ENCODE peak calls at places on chromosomes 11 and 22, in five cellular contexts. E, Y, B, C and P are unnamed samples.

GRCh38 chr22:35641494-35642120 is 6.6 kb upstream of the APOL6 start:
- DNase-seq in E (no peak), Y (no peak), B (no peak), C (no peak), P (no peak)

GRCh38 chr11:111206472-111206871 is 39.1 kb upstream of the POU2AF2 start:
- DNase-seq in E (no peak), Y (peak; percentile 87), B (no peak), C (no peak), P (peak; percentile 71)

GRCh38 chr11:6413791-6414231 is 5.1 kb downstream of the APBB1 start:
- DNase-seq in E (no peak), Y (no peak), B (no peak), C (no peak), P (no peak)

GRCh38 chr11:104763930-104764717 is 134.1 kb downstream of the CASP12 start:
- DNase-seq in E (no peak), Y (no peak), B (no peak), C (no peak), P (no peak)

GRCh38 chr11:96222102-96222501 is 120.9 kb downstream of the MAML2 start:
- DNase-seq in E (no peak), Y (no peak), B (no peak), C (no peak), P (no peak)

GRCh38 chr11:70532728-70533127 is 134.4 kb downstream of the CTTN start:
- DNase-seq in E (no peak), Y (no peak), B (no peak), C (no peak), P (no peak)

GRCh38 chr22:46501701-46502100 is 35.7 kb downstream of the CELSR1 start:
- DNase-seq in E (no peak), Y (peak; percentile 81), B (no peak), C (no peak), P (peak; percentile 87)

GRCh38 chr22:23862103-23862502 is 4.4 kb downstream of the SLC2A11 start:
- DNase-seq in E (no peak), Y (peak; percentile 66), B (no peak), C (peak; percentile 45), P (peak; percentile 46)

GRCh38 chr11:117181586-117182550 is 3.3 kb downstream of the SIDT2 start:
- DNase-seq in E (no peak), Y (no peak), B (no peak), C (no peak), P (no peak)

GRCh38 chr11:116857316-116857715 is 19.9 kb upstream of the APOA1 start:
- DNase-seq in E (no peak), Y (no peak), B (no peak), C (no peak), P (no peak)

GRCh38 chr22:40498454-40499186 is 128.2 kb downstream of the SGSM3 start:
- DNase-seq in E (no peak), Y (peak; percentile 97), B (no peak), C (no peak), P (peak; percentile 100)

GRCh38 chr11:116731821-116732739 is 40.7 kb downstream of the BUD13 start:
- DNase-seq in E (no peak), Y (no peak), B (no peak), C (no peak), P (no peak)

GRCh38 chr22:22410121-22410520 is 98.4 kb downstream of the ZNF280B start:
- DNase-seq in E (no peak), Y (peak; percentile 14), B (no peak), C (no peak), P (no peak)

GRCh38 chr22:48889887-48890692 is 937.6 kb downstream of the BRD1 start:
- DNase-seq in E (no peak), Y (no peak), B (no peak), C (no peak), P (no peak)

GRCh38 chr22:38455530-38456271 is 702 bp upstream of the KCNJ4 start:
- DNase-seq in E (no peak), Y (no peak), B (no peak), C (no peak), P (no peak)
- H3K4me3 ChIP-seq in E (peak overlapping the region; percentile 10), Y (no peak overlapping the region), B (peak overlapping the region; percentile 60), C (no peak overlapping the region), P (peak overlapping the region; percentile 21)

GRCh38 chr11:8867035-8867434 is 44.0 kb upstream of the AKIP1 start:
- DNase-seq in E (no peak), Y (peak; percentile 54), B (no peak), C (no peak), P (no peak)

GRCh38 chr11:8870461-8871282 is 40.3 kb upstream of the AKIP1 start:
- DNase-seq in E (peak; percentile 33), Y (peak; percentile 76), B (no peak), C (peak; percentile 62), P (peak; percentile 64)

GRCh38 chr11:8871283-8871775 is 39.7 kb upstream of the AKIP1 start:
- DNase-seq in E (peak; percentile 60), Y (peak; percentile 92), B (no peak), C (peak; percentile 66), P (peak; percentile 41)

GRCh38 chr11:8865304-8865703 is 45.7 kb upstream of the AKIP1 start:
- DNase-seq in E (no peak), Y (no peak), B (no peak), C (no peak), P (no peak)

GRCh38 chr11:8867856-8868705 is 42.9 kb upstream of the AKIP1 start:
- DNase-seq in E (no peak), Y (peak; percentile 75), B (no peak), C (no peak), P (peak; percentile 44)
- H3K4me3 ChIP-seq in E (no peak overlapping the region), Y (no peak overlapping the region), B (no peak overlapping the region), C (no peak overlapping the region), P (no peak overlapping the region)

GRCh38 chr11:85822814-85823213 is 11.9 kb upstream of the SYTL2 start:
- DNase-seq in E (no peak), Y (peak; percentile 65), B (no peak), C (no peak), P (no peak)

GRCh38 chr11:85821636-85822035 is 10.7 kb upstream of the SYTL2 start:
- DNase-seq in E (no peak), Y (peak; percentile 69), B (no peak), C (no peak), P (peak; percentile 86)

GRCh38 chr11:85826096-85826855 is 15.3 kb upstream of the SYTL2 start:
- DNase-seq in E (no peak), Y (peak; percentile 49), B (no peak), C (no peak), P (no peak)

GRCh38 chr11:85825590-85825989 is 14.6 kb upstream of the SYTL2 start:
- DNase-seq in E (no peak), Y (no peak), B (no peak), C (no peak), P (no peak)

GRCh38 chr11:85823816-85824215 is 12.9 kb upstream of the SYTL2 start:
- DNase-seq in E (no peak), Y (no peak), B (no peak), C (no peak), P (no peak)
- H3K4me3 ChIP-seq in E (no peak overlapping the region), Y (no peak overlapping the region), B (no peak overlapping the region), C (no peak overlapping the region), P (no peak overlapping the region)

DNA sequence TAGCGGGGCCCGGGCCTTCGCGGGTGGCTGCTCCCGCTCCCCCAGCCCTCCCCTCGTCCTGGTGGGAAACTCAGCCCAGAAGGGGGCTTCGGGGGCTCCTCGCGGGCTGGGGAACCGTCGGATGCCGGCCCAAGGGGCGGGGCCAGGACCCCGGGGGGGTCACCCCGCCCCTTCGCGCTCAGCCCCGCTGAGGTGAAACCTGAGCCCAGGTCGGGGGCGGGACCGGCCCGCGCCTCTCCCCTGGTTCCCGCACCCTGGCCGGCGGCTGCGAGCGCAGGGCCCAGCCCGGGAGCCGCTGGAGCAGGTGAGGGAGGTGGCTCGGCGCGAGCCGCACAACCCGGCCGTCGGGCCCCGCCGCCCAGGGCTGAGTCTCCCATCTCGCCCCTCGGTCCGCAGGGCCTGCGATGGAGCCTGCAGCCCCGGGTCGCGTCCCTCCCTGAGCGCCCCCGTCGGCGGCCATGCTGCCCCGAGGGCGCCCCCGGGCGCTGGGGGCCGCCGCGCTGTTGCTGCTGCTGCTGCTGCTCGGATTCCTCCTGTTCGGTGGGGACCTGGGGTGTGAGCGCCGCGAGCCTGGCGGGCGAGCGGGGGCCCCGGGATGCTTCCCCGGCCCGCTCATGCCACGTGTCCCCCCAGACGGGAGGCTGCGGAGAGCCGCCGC is at the start of gene LARGE2:
- DNase-seq in E (no peak), Y (no peak), B (no peak), C (peak; percentile 66), P (no peak)
- H3K4me3 ChIP-seq in E (peak within 1 kb of the TSS; percentile 35), Y (no peak within 1 kb of the TSS), B (peak within 1 kb of the TSS; percentile 57), C (no peak within 1 kb of the TSS), P (peak within 1 kb of the TSS; percentile 37)

GRCh38 chr11:62108017-62108750 is 15.6 kb upstream of the INCENP start:
- DNase-seq in E (no peak), Y (peak; percentile 86), B (no peak), C (no peak), P (peak; percentile 58)

GRCh38 chr11:62103141-62103540 is 20.7 kb upstream of the INCENP start:
- DNase-seq in E (no peak), Y (no peak), B (no peak), C (no peak), P (no peak)

GRCh38 chr11:62104001-62104400 is 19.8 kb upstream of the INCENP start:
- DNase-seq in E (no peak), Y (peak; percentile 14), B (no peak), C (no peak), P (no peak)

GRCh38 chr11:62105611-62106245 is 18.1 kb upstream of the INCENP start:
- DNase-seq in E (no peak), Y (peak; percentile 72), B (no peak), C (no peak), P (no peak)

DNA sequence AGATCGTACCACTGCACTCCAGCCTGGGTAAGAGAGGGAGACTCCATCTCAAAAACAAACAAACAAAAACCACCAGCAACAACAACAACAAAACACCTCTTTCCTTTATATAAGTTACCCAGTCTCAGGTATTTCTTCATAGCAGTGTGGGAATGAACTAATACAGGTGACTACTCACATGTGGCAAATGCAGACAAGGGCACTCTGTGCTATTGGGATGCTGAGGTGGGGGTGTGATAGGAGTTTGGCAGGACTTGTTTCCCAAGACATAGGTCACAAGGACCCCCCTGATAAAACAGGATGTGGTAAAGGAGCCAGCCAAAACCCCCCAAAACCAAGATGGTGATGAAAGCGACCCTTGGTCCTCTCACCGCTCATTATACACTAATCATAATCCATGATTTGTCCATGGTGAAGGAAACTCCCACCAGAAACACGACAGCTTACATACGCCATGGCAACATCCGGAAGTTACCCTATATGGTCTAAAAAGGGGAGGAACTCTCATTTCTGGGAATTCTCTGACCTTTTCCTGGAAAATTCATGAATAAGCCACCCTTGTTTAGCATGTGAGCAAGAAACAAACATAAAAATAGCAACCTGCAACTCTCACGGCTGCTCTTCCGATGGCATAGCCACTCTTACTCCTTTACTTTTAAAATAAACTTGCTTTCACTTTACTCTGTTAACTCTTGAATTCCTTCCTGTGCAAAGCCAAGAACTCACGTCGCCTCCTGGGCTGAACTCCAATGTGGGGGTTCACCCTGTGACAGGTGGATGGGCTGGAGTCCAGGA is 18.8 kb upstream of the INCENP start:
- DNase-seq in E (no peak), Y (peak; percentile 90), B (no peak), C (no peak), P (peak; percentile 28)
- H3K4me3 ChIP-seq in E (no peak overlapping the region), Y (peak overlapping the region; percentile 24), B (peak overlapping the region; percentile 65), C (no peak overlapping the region), P (no peak overlapping the region)

GRCh38 chr11:33043221-33043833 is 4.0 kb downstream of the TCP11L1 start:
- DNase-seq in E (no peak), Y (no peak), B (no peak), C (no peak), P (no peak)
- H3K4me3 ChIP-seq in E (no peak overlapping the region), Y (no peak overlapping the region), B (no peak overlapping the region), C (no peak overlapping the region), P (no peak overlapping the region)

GRCh38 chr11:43582024-43582836 is 98.3 kb upstream of the HSD17B12 start:
- DNase-seq in E (no peak), Y (no peak), B (no peak), C (no peak), P (no peak)
- H3K4me3 ChIP-seq in E (no peak overlapping the region), Y (no peak overlapping the region), B (no peak overlapping the region), C (no peak overlapping the region), P (no peak overlapping the region)